ENCODE peak calls at places on chromosomes 12 and 14, in five cellular contexts. E is right atrium auricular region, W is ovary, N is right cardiac atrium, Q is A549. V is an unnamed sample.
A peak's percentile ranks its signal among the peaks of the same experiment; 100 is the strongest.

GRCh38 chr12:32240210-32240609 is 133.6 kb downstream of the BICD1 start:
- DNase-seq in E (no peak), Q (no peak), W (no peak), N (no peak), V (no peak)

GRCh38 chr12:42473561-42473960 is 116.0 kb downstream of the PRICKLE1 start:
- DNase-seq in N (no peak), Q (no peak), E (no peak), W (no peak), V (no peak)

GRCh38 chr12:59113831-59114273 is 193.5 kb upstream of the LRIG3 start:
- DNase-seq in E (peak; percentile 77), W (peak; percentile 75), Q (peak; percentile 43), N (peak; percentile 73), V (peak; percentile 75)

GRCh38 chr12:53102883-53103807 is at the start of gene SOAT2:
- DNase-seq in E (no peak), W (no peak), N (no peak), Q (no peak), V (no peak)

GRCh38 chr12:26127404-26127803 is 2.6 kb upstream of the BHLHE41 start:
- DNase-seq in N (no peak), Q (no peak), E (no peak), W (no peak), V (no peak)

GRCh38 chr12:120468846-120469449 is 600 bp downstream of the SRSF9 start:
- DNase-seq in W (peak; percentile 62), Q (peak; percentile 36), N (peak; percentile 51), E (no peak), V (no peak)

GRCh38 chr14:26966942-26967341 is 369.1 kb upstream of the NOVA1 start:
- DNase-seq in W (no peak), Q (no peak), E (no peak), N (no peak), V (no peak)

GRCh38 chr12:31117203-31118011 is 43.7 kb downstream of the DDX11 start:
- DNase-seq in E (no peak), W (no peak), N (peak; percentile 50), Q (peak; percentile 76), V (no peak)

GRCh38 chr12:85457026-85457425 is 177.0 kb downstream of the ALX1 start:
- DNase-seq in W (no peak), N (no peak), Q (no peak), E (no peak), V (no peak)

GRCh38 chr12:101050631-101051030 is 159.4 kb downstream of the SLC5A8 start:
- DNase-seq in E (no peak), N (no peak), W (no peak), Q (no peak), V (no peak)

GRCh38 chr14:104087981-104088850 is 2.7 kb downstream of the ASPG start:
- DNase-seq in W (peak; percentile 43), N (peak; percentile 57), Q (no peak), E (no peak), V (no peak)

GRCh38 chr14:85853996-85854526 is 324.1 kb downstream of the FLRT2 start:
- DNase-seq in Q (no peak), W (no peak), E (no peak), N (no peak), V (no peak)

GRCh38 chr14:20688167-20688839 is at the start of gene ANG:
- DNase-seq in E (no peak), Q (no peak), W (no peak), N (no peak), V (no peak)
- H3K4me3 ChIP-seq in E (no peak within 1 kb of the TSS), Q (peak within 1 kb of the TSS; percentile 12), W (no peak within 1 kb of the TSS), N (no peak within 1 kb of the TSS), V (no peak within 1 kb of the TSS)

GRCh38 chr12:131828671-131829350 is 618 bp downstream of the MMP17 start:
- DNase-seq in W (peak; percentile 67), E (no peak), N (no peak), Q (no peak), V (no peak)
- H3K4me3 ChIP-seq in W (peak overlapping the region; percentile 38), E (peak overlapping the region; percentile 39), N (peak overlapping the region; percentile 57), Q (peak overlapping the region; percentile 91), V (peak overlapping the region; percentile 18)

DNA sequence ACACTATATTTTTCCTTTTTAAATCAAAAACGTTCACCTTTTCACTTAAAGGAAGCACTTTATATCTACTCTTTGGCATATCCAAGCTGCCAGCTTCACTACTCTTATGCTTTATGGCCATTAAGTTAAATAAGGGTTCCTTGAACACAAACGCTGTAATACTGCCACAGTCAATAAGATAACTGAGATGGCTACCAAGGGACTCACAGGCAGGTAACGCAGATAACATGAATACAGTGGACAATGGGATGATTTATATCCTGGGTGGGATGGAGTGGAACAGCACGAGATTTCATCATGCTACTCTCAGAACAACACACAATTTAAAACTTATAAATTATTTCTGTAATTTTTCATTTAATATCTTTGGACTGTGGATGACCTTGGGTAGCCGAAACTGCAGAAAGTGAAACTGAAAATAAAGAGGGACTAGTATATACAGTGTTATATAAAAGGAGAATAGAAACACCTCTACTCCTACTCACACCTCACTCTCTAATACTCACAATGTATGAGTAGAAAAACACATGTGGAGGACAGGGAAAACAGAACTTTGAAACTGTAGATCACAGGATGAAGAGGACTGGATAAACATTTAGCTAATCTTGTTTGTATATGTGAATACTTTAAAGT is 367.3 kb downstream of the C12orf50 start:
- DNase-seq in W (no peak), N (no peak), Q (no peak), E (no peak), V (no peak)
- H3K4me3 ChIP-seq in W (peak overlapping the region; percentile 29), N (peak overlapping the region; percentile 57), Q (peak overlapping the region; percentile 42), E (no peak overlapping the region), V (peak overlapping the region; percentile 26)

DNA sequence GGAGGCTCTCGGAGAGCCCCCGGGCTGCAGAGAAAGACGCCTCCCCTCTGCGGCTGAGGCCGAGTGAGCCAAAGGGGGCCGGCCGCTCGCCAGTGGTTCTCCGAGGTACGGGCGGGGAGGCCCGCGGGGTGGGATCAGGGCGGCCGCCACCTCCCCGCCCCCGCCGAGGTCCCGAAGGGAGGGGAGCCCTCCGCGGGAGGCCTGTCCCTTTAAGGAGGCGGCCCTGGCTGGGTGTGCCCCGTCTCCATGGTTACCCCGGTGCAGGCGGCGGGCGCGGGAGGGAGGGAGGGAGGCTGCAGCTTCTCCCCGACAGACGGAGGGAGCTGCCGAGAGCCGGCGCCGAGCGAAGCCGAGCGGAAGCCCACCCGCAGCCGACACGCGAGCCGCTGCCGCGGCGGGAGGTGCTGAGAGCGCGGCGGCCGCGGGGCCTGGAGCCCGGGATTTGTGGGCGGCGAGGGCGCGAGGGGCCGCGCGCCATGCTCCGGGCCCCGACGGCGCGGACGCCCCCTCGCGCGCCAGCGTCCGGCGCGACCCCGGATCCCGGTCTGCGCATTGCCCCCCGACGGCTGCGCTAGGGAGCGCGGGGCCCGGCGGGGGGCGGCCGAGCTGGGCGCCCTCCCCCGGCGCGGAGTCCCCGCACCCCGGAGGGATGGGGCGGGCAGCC is at the start of gene KCNH3:
- DNase-seq in Q (peak; percentile 88), W (peak; percentile 76), E (peak; percentile 71), N (peak; percentile 87), V (no peak)
- H3K4me3 ChIP-seq in Q (peak within 1 kb of the TSS; percentile 76), W (peak within 1 kb of the TSS; percentile 45), E (peak within 1 kb of the TSS; percentile 21), N (peak within 1 kb of the TSS; percentile 73), V (peak within 1 kb of the TSS; percentile 29)